ENCODE peak calls at places on chromosomes 13 and 19, in eight cellular contexts. T is stomach, Z is HCT116, P is IMR-90, B is esophagus squamous epithelium, N is ovary, E is transverse colon, A is uterus. L is an unnamed sample.

GRCh38 chr13:49584771-49585182 is 581 bp downstream of the RCBTB1 start:
- DNase-seq in P (peak; percentile 6), Z (no peak), N (no peak), A (no peak), B (no peak), E (no peak), T (no peak), L (no peak)

GRCh38 chr19:4374451-4375163 is 25.7 kb downstream of the SH3GL1 start:
- DNase-seq in N (peak; percentile 82), B (no peak), A (peak; percentile 84), P (peak; percentile 87), Z (peak; percentile 63), E (peak; percentile 70), T (peak; percentile 73), L (peak; percentile 54)

GRCh38 chr19:58554494-58555368 is at the start of gene CHMP2A:
- DNase-seq in A (peak; percentile 99), N (peak; percentile 99), T (peak; percentile 99), E (peak; percentile 99), Z (peak; percentile 93), B (no peak), P (peak; percentile 95), L (peak; percentile 98)

GRCh38 chr13:72293206-72293605 is 426.2 kb upstream of the DACH1 start:
- DNase-seq in E (no peak), N (no peak), A (no peak), T (no peak), Z (no peak), B (no peak), P (no peak), L (no peak)

GRCh38 chr19:19463348-19464117 is 51.8 kb downstream of the TSSK6 start:
- DNase-seq in T (no peak), A (peak; percentile 63), P (peak; percentile 86), N (peak; percentile 65), Z (no peak), E (no peak), B (no peak), L (peak; percentile 40)

GRCh38 chr13:63344711-63345110 is 1929.1 kb upstream of the PCDH20 start:
- DNase-seq in N (no peak), Z (no peak), T (no peak), A (no peak), P (no peak), B (no peak), E (no peak), L (no peak)

GRCh38 chr19:13770013-13770635 is 4.1 kb upstream of the C19orf53 start:
- DNase-seq in E (no peak), A (no peak), N (no peak), P (no peak), T (no peak), Z (no peak), B (no peak), L (no peak)

GRCh38 chr19:47719047-47719885 is 6.0 kb downstream of the EHD2 start:
- DNase-seq in E (peak; percentile 80), P (peak; percentile 99), T (peak; percentile 60), Z (no peak), A (peak; percentile 93), N (peak; percentile 97), B (no peak), L (peak; percentile 83)

GRCh38 chr13:99459101-99459500 is 42.2 kb upstream of the TM9SF2 start:
- DNase-seq in P (no peak), Z (no peak), A (no peak), N (no peak), B (no peak), T (no peak), E (no peak), L (no peak)

GRCh38 chr13:32426981-32427851 is 714 bp downstream of the N4BP2L1 start:
- DNase-seq in T (peak; percentile 57), A (peak; percentile 57), N (peak; percentile 78), Z (no peak), E (peak; percentile 56), B (no peak), P (peak; percentile 29), L (peak; percentile 64)

GRCh38 chr13:69300131-69300530 is 807.5 kb upstream of the ATXN8OS start:
- DNase-seq in P (no peak), T (no peak), N (no peak), E (no peak), A (no peak), Z (no peak), B (no peak), L (no peak)

GRCh38 chr13:23488442-23488841 is 54.9 kb upstream of the SACS start:
- DNase-seq in Z (no peak), P (peak; percentile 79), N (no peak), B (no peak), T (no peak), E (no peak), A (no peak), L (no peak)

GRCh38 chr19:34187011-34187410 is 14.7 kb downstream of the LSM14A start:
- DNase-seq in T (no peak), N (no peak), E (no peak), Z (no peak), P (no peak), B (no peak), A (no peak), L (no peak)

GRCh38 chr19:36837525-36837901 is 674 bp downstream of the ZNF790 start:
- DNase-seq in B (no peak), N (no peak), A (no peak), P (no peak), E (no peak), Z (no peak), T (no peak), L (peak; percentile 13)

GRCh38 chr19:33177417-33177976 is 16.6 kb upstream of the LRP3 start:
- DNase-seq in E (no peak), Z (no peak), T (no peak), P (no peak), A (no peak), N (no peak), B (peak; percentile 61), L (no peak)

GRCh38 chr13:21478881-21479808 is 20.0 kb upstream of the ZDHHC20 start:
- DNase-seq in B (no peak), Z (peak; percentile 72), A (no peak), P (peak; percentile 81), N (no peak), T (no peak), E (peak; percentile 30), L (peak; percentile 66)

GRCh38 chr19:42850981-42851717 is 28.4 kb downstream of the PSG1 start:
- DNase-seq in E (peak; percentile 15), B (no peak), Z (peak; percentile 18), A (no peak), P (peak; percentile 98), T (no peak), N (no peak), L (peak; percentile 30)

GRCh38 chr13:66114127-66114526 is 1116.0 kb downstream of the PCDH9 start:
- DNase-seq in A (no peak), T (no peak), N (no peak), Z (no peak), P (peak; percentile 0), E (no peak), B (no peak), L (no peak)

GRCh38 chr13:26220575-26220974 is 1.5 kb downstream of the RNF6 start:
- DNase-seq in Z (no peak), E (no peak), P (peak; percentile 68), B (no peak), A (no peak), N (no peak), T (no peak), L (no peak)

GRCh38 chr13:35988648-35989081 is 142.5 kb downstream of the DCLK1 start:
- DNase-seq in A (no peak), Z (no peak), B (no peak), T (no peak), P (no peak), N (no peak), E (no peak), L (no peak)

GRCh38 chr13:35990196-35990595 is 141.0 kb downstream of the DCLK1 start:
- DNase-seq in B (no peak), E (no peak), P (no peak), A (no peak), N (no peak), T (no peak), Z (no peak), L (no peak)

GRCh38 chr13:35984287-35984686 is 146.9 kb downstream of the DCLK1 start:
- DNase-seq in B (no peak), N (no peak), E (no peak), P (no peak), T (no peak), A (no peak), Z (no peak), L (no peak)

GRCh38 chr13:35984776-35985453 is 146.3 kb downstream of the DCLK1 start:
- DNase-seq in E (no peak), Z (no peak), N (no peak), T (no peak), P (no peak), B (no peak), A (no peak), L (no peak)

GRCh38 chr13:35987572-35988513 is 143.3 kb downstream of the DCLK1 start:
- DNase-seq in B (no peak), P (no peak), A (no peak), Z (no peak), E (no peak), N (no peak), T (no peak), L (peak; percentile 14)
- TF ChIP-seq POLR2A in B (no peak), P (no peak), A (no peak), Z (no peak), E (no peak), N (no peak), T (no peak), L (no peak)

GRCh38 chr19:54256250-54257115 is 590 bp downstream of the LILRB5 start:
- DNase-seq in P (no peak), Z (no peak), B (no peak), A (no peak), E (no peak), N (no peak), T (no peak), L (no peak)
- H3K4me3 ChIP-seq in P (no peak overlapping the region), Z (no peak overlapping the region), B (no peak overlapping the region), A (no peak overlapping the region), E (peak overlapping the region; percentile 3), N (no peak overlapping the region), T (no peak overlapping the region), L (no peak overlapping the region)

GRCh38 chr13:33690321-33690720 is 127.6 kb upstream of the RFC3 start:
- DNase-seq in B (no peak), P (no peak), T (no peak), N (no peak), Z (no peak), E (no peak), A (no peak), L (no peak)

GRCh38 chr13:33694546-33694945 is 123.4 kb upstream of the RFC3 start:
- DNase-seq in B (no peak), Z (no peak), N (no peak), T (no peak), P (no peak), E (no peak), A (no peak), L (no peak)

GRCh38 chr13:33691980-33692379 is 126.0 kb upstream of the RFC3 start:
- DNase-seq in T (no peak), Z (no peak), P (no peak), A (no peak), E (no peak), N (no peak), B (no peak), L (no peak)

GRCh38 chr13:33696530-33696929 is 121.4 kb upstream of the RFC3 start:
- DNase-seq in Z (no peak), E (no peak), B (no peak), T (no peak), A (no peak), N (no peak), P (no peak), L (no peak)

GRCh38 chr13:33692531-33692930 is 125.4 kb upstream of the RFC3 start:
- DNase-seq in Z (no peak), T (no peak), N (no peak), B (no peak), E (no peak), P (no peak), A (no peak), L (no peak)
- TF ChIP-seq CTCF in Z (no peak), T (no peak), N (no peak), B (no peak), E (no peak), P (no peak), A (no peak), L (no peak)

GRCh38 chr19:7904074-7905020 is 670 bp downstream of the MAP2K7 start:
- DNase-seq in Z (no peak), T (no peak), A (peak; percentile 72), N (peak; percentile 82), B (no peak), E (peak; percentile 62), P (no peak), L (peak; percentile 60)
- TF ChIP-seq POLR2A in Z (no peak), T (no peak), A (no peak), N (no peak), B (no peak), E (no peak), P (no peak), L (no peak)